ENCODE peak calls at places on chromosomes 12 and 14, in seven cellular contexts. S, N, O, K, W, U and Q are unnamed samples.

GRCh38 chr12:69331846-69332684 is 16.1 kb upstream of the LYZ start:
- DNase-seq in U (no peak), S (no peak), W (no peak), O (no peak), N (no peak), K (no peak), Q (no peak)

GRCh38 chr12:92827836-92828431 is 101.2 kb downstream of the EEA1 start:
- DNase-seq in K (no peak), U (peak), O (no peak), N (peak), W (peak), S (peak), Q (no peak)

GRCh38 chr14:93002851-93003298 is 79.9 kb downstream of the CHGA start:
- DNase-seq in O (no peak), W (no peak), U (no peak), K (peak), N (no peak), S (no peak), Q (no peak)

GRCh38 chr12:64411427-64411826 is 7.2 kb downstream of the XPOT start:
- DNase-seq in O (no peak), W (no peak), K (no peak), U (no peak), S (no peak), N (no peak), Q (no peak)

GRCh38 chr12:104823985-104824441 is 134.1 kb downstream of the SLC41A2 start:
- DNase-seq in S (no peak), W (no peak), N (no peak), O (no peak), K (peak), U (no peak), Q (no peak)

GRCh38 chr12:12158858-12159257 is 88.1 kb downstream of the BCL2L14 start:
- DNase-seq in N (no peak), W (no peak), K (peak), O (no peak), S (peak), U (peak), Q (no peak)

GRCh38 chr12:121388421-121388981 is 11.4 kb upstream of the RNF34 start:
- DNase-seq in O (no peak), N (peak), K (no peak), S (peak), W (no peak), U (peak), Q (no peak)

GRCh38 chr12:96247567-96247962 is 53.4 kb downstream of the ELK3 start:
- DNase-seq in K (no peak), W (no peak), N (peak), U (no peak), S (no peak), O (no peak), Q (no peak)

GRCh38 chr14:37034410-37035285 is 137.8 kb downstream of the SLC25A21 start:
- DNase-seq in U (no peak), S (peak), N (peak), O (no peak), K (no peak), W (no peak), Q (no peak)

GRCh38 chr12:69900720-69901131 is 75.7 kb downstream of the MYRFL start:
- DNase-seq in K (no peak), W (peak), N (peak), S (peak), O (peak), U (peak), Q (peak)

GRCh38 chr12:122356192-122356635 is 66.3 kb downstream of the CLIP1 start:
- DNase-seq in N (peak), S (peak), U (peak), O (no peak), K (no peak), W (peak), Q (no peak)

GRCh38 chr14:71089974-71090373 is 182.7 kb downstream of the PCNX1 start:
- DNase-seq in W (no peak), O (no peak), U (peak), S (peak), N (peak), K (no peak), Q (no peak)

GRCh38 chr12:57093412-57094193 is 4.7 kb downstream of the NAB2 start:
- DNase-seq in W (peak), K (peak), O (peak), N (peak), S (peak), U (peak), Q (peak)

GRCh38 chr12:97148941-97149559 is 242.0 kb downstream of the NEDD1 start:
- DNase-seq in K (peak), N (peak), W (peak), O (peak), S (peak), U (peak), Q (peak)

GRCh38 chr12:47912575-47912974 is 7.8 kb upstream of the VDR start:
- DNase-seq in U (no peak), K (no peak), O (no peak), W (no peak), S (no peak), N (no peak), Q (no peak)

GRCh38 chr14:75650253-75651058 is 10.2 kb downstream of the ERG28 start:
- DNase-seq in W (peak), O (no peak), K (no peak), U (no peak), N (no peak), S (no peak), Q (no peak)

GRCh38 chr14:104445086-104445485 is 134.5 kb upstream of the C14orf180 start:
- DNase-seq in O (no peak), K (no peak), W (no peak), U (no peak), S (no peak), N (no peak), Q (no peak)

GRCh38 chr12:110093631-110094311 is 30.4 kb upstream of the IFT81 start:
- DNase-seq in K (no peak), O (no peak), W (no peak), U (no peak), N (no peak), S (no peak), Q (no peak)

GRCh38 chr14:56294125-56294524 is 175.9 kb downstream of the PELI2 start:
- DNase-seq in S (no peak), U (no peak), W (no peak), O (no peak), K (no peak), N (no peak), Q (no peak)

GRCh38 chr14:105229099-105229655 is 19.2 kb upstream of the BTBD6 start:
- DNase-seq in O (no peak), N (no peak), S (no peak), K (no peak), U (no peak), W (no peak), Q (no peak)

GRCh38 chr14:99157246-99157645 is 114.8 kb downstream of the BCL11B start:
- DNase-seq in W (no peak), U (no peak), N (no peak), K (no peak), O (no peak), S (no peak), Q (no peak)

GRCh38 chr12:31866523-31866922 is 92.7 kb upstream of the RESF1 start:
- DNase-seq in W (no peak), U (no peak), O (no peak), N (no peak), K (no peak), S (no peak), Q (no peak)

GRCh38 chr14:64815257-64815656 is 64.5 kb downstream of the SPTB start:
- DNase-seq in W (no peak), K (no peak), S (no peak), N (no peak), U (no peak), O (no peak), Q (no peak)

GRCh38 chr12:49236423-49236822 is 28.5 kb upstream of the TUBA1C start:
- DNase-seq in O (no peak), W (no peak), N (no peak), S (no peak), K (no peak), U (no peak), Q (no peak)

GRCh38 chr14:104253901-104254353 is 115.5 kb downstream of the KIF26A start:
- DNase-seq in S (no peak), K (no peak), U (no peak), O (no peak), W (no peak), N (no peak), Q (no peak)

GRCh38 chr14:49768301-49769121 is 558 bp downstream of the KLHDC2 start:
- DNase-seq in O (peak), U (peak), W (peak), S (peak), N (peak), K (peak), Q (peak)

GRCh38 chr14:41605550-41606248 is 977 bp upstream of the LRFN5 start:
- DNase-seq in O (peak), N (peak), W (peak), S (peak), U (peak), K (no peak), Q (peak)

GRCh38 chr12:130203151-130203550 is 40.9 kb downstream of the FZD10 start:
- DNase-seq in N (no peak), S (no peak), K (no peak), O (no peak), W (no peak), U (no peak), Q (no peak)

GRCh38 chr12:131113562-131113961 is 159.9 kb downstream of the ADGRD1 start:
- DNase-seq in K (no peak), O (no peak), W (no peak), U (no peak), S (no peak), N (no peak), Q (no peak)

GRCh38 chr14:85248881-85249635 is 280.9 kb upstream of the FLRT2 start:
- DNase-seq in K (no peak), S (no peak), W (peak), U (peak), O (no peak), N (peak), Q (no peak)

GRCh38 chr14:29222671-29223268 is 456.2 kb downstream of the FOXG1 start:
- DNase-seq in U (peak), S (peak), N (peak), W (peak), K (no peak), O (no peak), Q (no peak)

GRCh38 chr14:62654641-62655040 is 390.6 kb downstream of the KCNH5 start:
- DNase-seq in K (no peak), U (peak), W (peak), S (peak), O (no peak), N (peak), Q (no peak)

DNA sequence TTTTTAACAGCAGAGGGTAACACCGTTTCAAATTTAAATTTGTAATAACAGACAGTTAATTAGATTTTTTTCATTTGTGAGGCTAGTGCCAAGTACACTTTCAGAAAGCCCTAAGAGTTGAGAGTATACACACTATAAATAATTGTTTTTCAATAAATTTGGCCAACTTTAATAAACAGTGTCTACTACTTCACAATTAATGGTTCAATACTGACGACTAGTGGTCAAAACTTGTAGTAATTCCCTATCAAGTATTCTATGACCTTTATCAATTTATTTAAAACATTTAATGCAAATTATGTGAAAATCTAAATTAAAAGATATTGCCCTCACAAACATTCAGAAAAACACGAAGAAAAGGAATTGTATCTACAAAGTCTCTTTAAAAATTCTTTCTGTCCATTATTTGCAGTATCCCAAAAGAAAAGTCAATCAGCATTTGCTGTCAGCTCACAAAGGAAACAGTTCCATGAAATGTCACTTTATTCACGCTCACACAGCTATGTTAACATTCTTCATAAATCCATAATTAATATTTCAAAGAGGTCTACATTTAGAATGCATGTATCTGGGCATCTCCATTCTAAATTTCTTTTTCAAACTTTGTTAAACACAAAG is 91.2 kb downstream of the CEP128 start:
- DNase-seq in O (no peak), W (peak), K (no peak), N (peak), S (peak), U (peak), Q (no peak)
- TF ChIP-seq CTCF in O (peak), W (peak), K (peak), N (peak), S (peak), U (peak), Q (peak)

GRCh38 chr12:3303410-3304136 is 187.4 kb upstream of the PRMT8 start:
- DNase-seq in K (no peak), S (no peak), W (peak), U (no peak), N (no peak), O (no peak), Q (no peak)
- TF ChIP-seq CTCF in K (no peak), S (no peak), W (peak), U (peak), N (no peak), O (peak), Q (no peak)

GRCh38 chr12:51521554-51522276 is 69.3 kb upstream of the SCN8A start:
- DNase-seq in N (peak), U (no peak), K (no peak), W (no peak), S (peak), O (no peak), Q (no peak)

GRCh38 chr12:51519755-51520154 is 71.3 kb upstream of the SCN8A start:
- DNase-seq in U (no peak), K (no peak), W (no peak), N (no peak), O (no peak), S (no peak), Q (no peak)

GRCh38 chr12:51517316-51517715 is 73.7 kb upstream of the SCN8A start:
- DNase-seq in S (no peak), U (no peak), N (no peak), O (no peak), K (no peak), W (no peak), Q (no peak)

GRCh38 chr12:51520576-51521325 is 70.3 kb upstream of the SCN8A start:
- DNase-seq in O (no peak), W (no peak), N (no peak), S (no peak), K (no peak), U (no peak), Q (no peak)

GRCh38 chr12:51517800-51518199 is 73.2 kb upstream of the SCN8A start:
- DNase-seq in O (no peak), S (peak), W (no peak), N (no peak), K (no peak), U (no peak), Q (no peak)
- TF ChIP-seq CTCF in O (no peak), S (peak), W (no peak), N (no peak), K (no peak), U (no peak), Q (no peak)

GRCh38 chr12:112317481-112317880 is 64.8 kb downstream of the HECTD4 start:
- DNase-seq in S (no peak), O (no peak), K (no peak), U (no peak), N (no peak), W (no peak), Q (no peak)

GRCh38 chr12:112314981-112315380 is 67.2 kb downstream of the HECTD4 start:
- DNase-seq in O (no peak), S (peak), K (no peak), U (no peak), W (no peak), N (peak), Q (no peak)

GRCh38 chr12:112322882-112323547 is 59.2 kb downstream of the HECTD4 start:
- DNase-seq in W (no peak), K (no peak), N (no peak), S (no peak), O (no peak), U (no peak), Q (no peak)

GRCh38 chr12:112321277-112321676 is 61.0 kb downstream of the HECTD4 start:
- DNase-seq in K (no peak), S (no peak), N (no peak), O (no peak), U (no peak), W (no peak), Q (no peak)

DNA sequence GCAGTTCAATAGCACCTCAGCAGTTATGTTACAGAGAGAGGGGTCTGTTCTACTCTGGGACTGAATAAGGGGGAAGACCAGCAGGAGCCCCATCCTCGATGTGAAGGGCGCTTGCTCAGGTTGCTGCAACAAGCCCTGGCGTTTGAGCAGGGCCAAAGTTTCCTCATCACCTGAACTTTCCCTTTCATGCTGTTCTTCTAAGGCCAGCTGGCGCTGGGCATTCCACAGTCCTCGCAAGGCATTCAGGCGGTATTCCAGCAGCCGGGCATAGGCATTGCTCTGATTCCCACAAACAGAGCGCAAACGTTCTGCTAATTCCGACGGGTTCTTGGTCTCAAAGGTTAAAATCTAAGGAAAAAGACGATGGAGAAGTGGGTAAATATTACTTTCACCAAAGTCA is 62.8 kb downstream of the HECTD4 start:
- DNase-seq in K (no peak), W (no peak), N (no peak), O (no peak), U (no peak), S (no peak), Q (no peak)
- TF ChIP-seq CTCF in K (no peak), W (no peak), N (no peak), O (no peak), U (no peak), S (no peak), Q (no peak)

GRCh38 chr12:67651380-67651695 is 2.8 kb downstream of the DYRK2 start:
- DNase-seq in U (peak), O (no peak), N (peak), K (no peak), S (peak), W (peak), Q (no peak)
- TF ChIP-seq CTCF in U (peak), O (no peak), N (peak), K (no peak), S (peak), W (peak), Q (no peak)

GRCh38 chr14:22264759-22265158 is 324.3 kb downstream of the DAD1 start:
- DNase-seq in W (no peak), U (no peak), N (no peak), O (no peak), K (no peak), S (no peak), Q (no peak)

GRCh38 chr14:22266141-22266442 is 322.9 kb downstream of the DAD1 start:
- DNase-seq in U (no peak), W (no peak), S (no peak), O (no peak), N (peak), K (no peak), Q (no peak)

GRCh38 chr14:22266683-22267082 is 322.3 kb downstream of the DAD1 start:
- DNase-seq in U (no peak), W (no peak), S (no peak), K (no peak), O (no peak), N (no peak), Q (no peak)

GRCh38 chr14:22263961-22264360 is 325.1 kb downstream of the DAD1 start:
- DNase-seq in U (no peak), W (no peak), N (peak), O (no peak), K (no peak), S (no peak), Q (no peak)

DNA sequence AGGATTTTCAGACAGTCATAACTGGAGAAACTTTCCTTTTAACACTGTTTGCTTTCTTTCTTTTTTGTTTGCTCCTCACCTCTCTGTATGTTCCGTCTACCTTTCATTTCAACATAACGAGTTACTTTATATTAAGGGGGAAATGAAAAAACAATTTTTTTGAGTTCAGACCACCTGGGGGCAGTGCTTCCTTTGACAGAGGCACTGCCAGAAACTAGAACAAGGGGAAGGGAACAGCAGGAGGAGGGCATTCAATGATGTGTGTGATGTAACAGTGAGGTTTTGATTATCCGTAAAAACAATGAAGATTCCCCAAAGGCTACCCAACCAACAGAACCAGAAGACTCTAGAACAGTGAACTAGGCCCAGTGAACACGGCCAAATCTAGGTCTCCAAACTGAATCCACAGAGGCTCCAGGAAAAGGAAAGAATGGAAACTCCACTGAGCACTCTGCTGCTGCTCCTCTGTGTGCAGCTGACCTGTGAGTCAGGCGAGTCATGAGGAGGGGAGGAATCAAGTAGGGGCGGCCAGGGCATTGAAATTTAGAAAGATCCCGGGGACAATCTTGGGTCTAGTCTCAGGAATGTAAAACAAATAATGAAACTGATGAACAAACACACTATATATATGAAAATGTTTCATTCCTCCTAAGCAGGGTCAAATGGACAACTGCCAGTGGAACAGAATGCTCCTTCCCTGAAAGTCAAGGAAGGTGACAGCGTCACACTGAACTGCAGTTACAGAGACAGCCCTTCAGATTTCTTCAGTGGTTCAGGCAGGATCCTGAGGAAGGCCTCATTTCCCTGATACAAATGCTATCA is 323.5 kb downstream of the DAD1 start:
- DNase-seq in K (no peak), W (peak), U (no peak), O (no peak), S (peak), N (peak), Q (no peak)
- TF ChIP-seq CTCF in K (no peak), W (peak), U (no peak), O (peak), S (peak), N (peak), Q (no peak)

GRCh38 chr12:111488271-111488670 is 82.5 kb downstream of the SH2B3 start:
- DNase-seq in O (no peak), W (peak), U (peak), K (peak), N (peak), S (peak), Q (no peak)
- TF ChIP-seq CTCF in O (no peak), W (no peak), U (no peak), K (no peak), N (no peak), S (no peak), Q (no peak)